ENCODE peak calls at places on chromosome 5, in seven cellular contexts. M is stomach, J is tibial nerve, O is cardiac fibroblast, C is fibroblast of mammary gland, G is AG10803, X is foreskin fibroblast. I is an unnamed sample.

GRCh38 chr5:80143491-80143890 is 108.3 kb downstream of the THBS4 start:
- DNase-seq in M (no peak), J (no peak), O (no peak), C (no peak), G (no peak), X (no peak), I (no peak)

GRCh38 chr5:140260089-140260656 is 42.7 kb downstream of the PFDN1 start:
- DNase-seq in M (no peak), J (no peak), O (no peak), C (no peak), G (no peak), X (no peak), I (no peak)

GRCh38 chr5:161165998-161166660 is 314.1 kb upstream of the ATP10B start:
- DNase-seq in M (no peak), J (no peak), O (no peak), C (no peak), G (no peak), X (no peak), I (no peak)

GRCh38 chr5:110055301-110055700 is 365.6 kb downstream of the MAN2A1 start:
- DNase-seq in M (no peak), J (no peak), O (peak), C (peak), G (peak), X (peak), I (no peak)

GRCh38 chr5:81397169-81397568 is 3.2 kb upstream of the ACOT12 start:
- DNase-seq in M (no peak), J (no peak), O (peak), C (peak), G (peak), X (peak), I (peak)

GRCh38 chr5:111689576-111689975 is 67.4 kb downstream of the NREP start:
- DNase-seq in M (no peak), J (no peak), O (no peak), C (no peak), G (no peak), X (no peak), I (no peak)

GRCh38 chr5:88677943-88678779 is 204.8 kb downstream of the MEF2C start:
- DNase-seq in M (no peak), J (no peak), O (no peak), C (no peak), G (no peak), X (no peak), I (no peak)

GRCh38 chr5:123813251-123813650 is 301.3 kb downstream of the CSNK1G3 start:
- DNase-seq in M (no peak), J (no peak), O (no peak), C (no peak), G (no peak), X (peak), I (no peak)

GRCh38 chr5:96172436-96172835 is 210.8 kb upstream of the ELL2 start:
- DNase-seq in M (no peak), J (no peak), O (peak), C (peak), G (peak), X (peak), I (peak)

GRCh38 chr5:85716344-85717202 is 901.2 kb upstream of the COX7C start:
- DNase-seq in M (no peak), J (no peak), O (no peak), C (no peak), G (no peak), X (no peak), I (no peak)

GRCh38 chr5:172715931-172716682 is 54.9 kb downstream of the DUSP1 start:
- DNase-seq in M (no peak), J (no peak), O (no peak), C (no peak), G (no peak), X (no peak), I (no peak)

GRCh38 chr5:53479656-53480473 is 564 bp upstream of the FST start:
- DNase-seq in M (peak), J (peak), O (peak), C (peak), G (peak), X (peak), I (peak)

GRCh38 chr5:14331377-14331776 is 188.2 kb downstream of the TRIO start:
- DNase-seq in M (no peak), J (no peak), O (no peak), C (peak), G (no peak), X (peak), I (no peak)

GRCh38 chr5:131671994-131672655 is 37.1 kb upstream of the RAPGEF6 start:
- DNase-seq in M (no peak), J (peak), O (peak), C (peak), G (peak), X (peak), I (peak)

DNA sequence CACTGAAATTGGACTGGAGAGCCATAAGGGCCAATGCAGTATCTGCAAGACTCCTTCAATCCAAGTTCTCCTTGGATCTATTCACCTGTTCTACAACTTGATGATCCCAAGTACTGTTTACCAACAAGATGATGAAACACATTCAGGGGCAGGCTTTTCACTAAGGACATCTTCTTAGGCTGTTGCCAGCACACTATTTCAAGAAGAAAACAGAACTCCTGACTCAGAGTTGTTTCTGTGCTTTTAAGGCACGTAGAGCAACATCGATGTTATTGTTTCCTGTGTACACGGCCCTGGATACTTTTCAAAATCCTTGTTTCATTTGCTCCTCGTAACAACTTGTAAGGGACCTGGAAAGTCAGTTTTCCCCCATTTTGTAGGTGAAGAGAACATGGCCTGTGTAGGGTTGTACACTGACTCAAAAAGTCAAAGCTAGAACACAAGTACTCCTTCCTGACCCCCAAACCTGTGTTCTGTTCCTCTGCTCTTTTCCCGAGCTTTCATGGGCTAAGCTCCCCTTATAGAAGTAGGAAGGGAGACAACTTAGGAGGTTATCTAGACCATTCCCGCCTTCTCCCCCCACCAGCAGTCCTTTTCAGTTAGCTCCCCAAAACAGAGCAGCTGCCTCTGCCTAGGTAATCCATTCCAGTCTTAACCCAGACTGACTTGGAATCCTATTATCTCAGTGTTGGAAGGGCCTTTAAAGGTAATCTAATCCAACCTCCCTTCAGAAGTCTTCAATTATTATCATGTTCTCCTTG is 5.2 kb upstream of the MGAT1 start:
- DNase-seq in M (no peak), J (no peak), O (peak), C (peak), G (peak), X (peak), I (no peak)
- H3K4me3 ChIP-seq in M (peak), J (peak), O (no peak), C (no peak), G (peak), X (peak), I (peak)

GRCh38 chr5:60297658-60298057 is 402.3 kb downstream of the DEPDC1B start:
- DNase-seq in M (no peak), J (no peak), O (no peak), C (no peak), G (no peak), X (no peak), I (no peak)

GRCh38 chr5:60293518-60293917 is 400.0 kb upstream of the PDE4D start:
- DNase-seq in M (no peak), J (no peak), O (no peak), C (no peak), G (no peak), X (no peak), I (no peak)

GRCh38 chr5:60299944-60300343 is 400.0 kb downstream of the DEPDC1B start:
- DNase-seq in M (no peak), J (no peak), O (no peak), C (no peak), G (no peak), X (no peak), I (no peak)

GRCh38 chr5:60295423-60295822 is 401.9 kb upstream of the PDE4D start:
- DNase-seq in M (peak), J (no peak), O (peak), C (peak), G (peak), X (peak), I (peak)
- TF ChIP-seq CTCF in M (no peak), J (no peak), O (peak), C (peak), G (peak), X (peak), I (peak)

GRCh38 chr5:36683821-36684434 is 77.5 kb downstream of the SLC1A3 start:
- DNase-seq in M (no peak), J (no peak), O (peak), C (peak), G (peak), X (peak), I (peak)

GRCh38 chr5:36680066-36680465 is 73.7 kb downstream of the SLC1A3 start:
- DNase-seq in M (no peak), J (peak), O (no peak), C (no peak), G (no peak), X (no peak), I (no peak)

GRCh38 chr5:36685631-36686147 is 79.3 kb downstream of the SLC1A3 start:
- DNase-seq in M (no peak), J (no peak), O (peak), C (peak), G (peak), X (peak), I (peak)

GRCh38 chr5:36679609-36680008 is 73.2 kb downstream of the SLC1A3 start:
- DNase-seq in M (no peak), J (no peak), O (no peak), C (no peak), G (no peak), X (no peak), I (no peak)

DNA sequence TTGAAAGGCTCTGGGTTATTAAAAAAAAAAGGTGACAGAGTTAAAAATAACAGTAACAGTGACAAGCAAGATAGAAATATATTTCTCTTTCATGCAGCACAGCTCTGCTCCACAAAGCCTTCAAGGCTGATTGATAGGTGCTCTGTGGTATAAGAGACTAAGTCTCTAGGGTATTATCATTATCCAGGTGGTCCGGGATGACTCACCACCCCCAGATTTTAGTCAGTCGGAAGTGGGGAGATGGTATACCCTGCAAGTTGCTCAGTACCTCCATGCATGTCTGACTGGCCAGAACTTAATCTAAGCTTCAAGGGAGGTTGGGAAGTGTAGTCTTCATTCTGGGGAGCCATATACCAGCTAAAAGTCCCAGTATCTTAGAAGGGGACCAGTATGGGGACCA is 76.1 kb downstream of the SLC1A3 start:
- DNase-seq in M (no peak), J (no peak), O (no peak), C (no peak), G (no peak), X (no peak), I (no peak)
- H3K4me3 ChIP-seq in M (no peak), J (no peak), O (no peak), C (no peak), G (no peak), X (no peak), I (no peak)

DNA sequence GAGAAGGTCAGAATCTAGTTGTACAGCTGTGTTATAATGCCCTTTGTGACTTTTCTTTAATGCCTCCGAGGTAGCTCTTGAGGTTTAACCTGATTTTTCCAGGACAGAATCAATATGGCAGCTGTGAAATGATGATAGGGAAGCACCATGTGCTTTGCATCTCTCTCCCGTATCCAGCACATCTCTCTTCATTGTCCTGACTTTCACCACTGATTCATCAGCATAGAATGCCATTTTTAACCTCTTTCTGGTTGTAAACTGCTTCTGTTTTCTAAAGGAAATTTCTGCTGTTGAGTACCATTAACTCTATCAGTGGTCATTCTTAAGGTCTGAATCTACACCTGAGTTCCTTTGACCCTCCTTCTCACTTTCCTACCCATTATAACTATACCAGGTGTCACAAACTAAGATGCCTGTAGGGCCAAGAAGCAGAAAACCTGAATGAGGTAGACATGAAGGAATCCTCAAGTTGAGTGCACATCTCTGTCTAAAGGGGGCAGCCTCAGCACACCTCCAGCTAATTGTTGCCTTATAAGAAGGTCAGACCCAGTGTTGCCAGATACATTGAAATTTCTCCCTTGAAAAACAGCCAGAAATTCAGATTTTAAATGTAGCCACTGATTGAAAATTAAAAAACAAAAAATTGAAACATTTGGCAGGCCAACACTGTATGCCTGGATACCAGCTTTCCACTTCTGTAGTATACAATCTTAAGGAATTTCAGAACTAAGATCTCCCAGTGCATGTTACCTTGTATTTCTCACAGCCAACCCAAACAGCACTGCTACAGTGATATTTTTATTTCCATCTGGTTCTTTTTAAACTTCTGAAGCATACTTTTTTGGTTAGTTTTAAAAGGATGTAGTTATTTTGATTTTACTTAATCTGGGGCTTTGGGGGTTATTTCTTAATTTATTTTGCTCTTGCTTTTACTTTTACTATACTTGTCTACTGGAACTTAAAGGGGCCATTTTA is 35.8 kb upstream of the TLX3 start:
- DNase-seq in M (no peak), J (no peak), O (peak), C (peak), G (peak), X (peak), I (peak)
- TF ChIP-seq CTCF in M (no peak), J (no peak), O (peak), C (peak), G (peak), X (peak), I (peak)

DNA sequence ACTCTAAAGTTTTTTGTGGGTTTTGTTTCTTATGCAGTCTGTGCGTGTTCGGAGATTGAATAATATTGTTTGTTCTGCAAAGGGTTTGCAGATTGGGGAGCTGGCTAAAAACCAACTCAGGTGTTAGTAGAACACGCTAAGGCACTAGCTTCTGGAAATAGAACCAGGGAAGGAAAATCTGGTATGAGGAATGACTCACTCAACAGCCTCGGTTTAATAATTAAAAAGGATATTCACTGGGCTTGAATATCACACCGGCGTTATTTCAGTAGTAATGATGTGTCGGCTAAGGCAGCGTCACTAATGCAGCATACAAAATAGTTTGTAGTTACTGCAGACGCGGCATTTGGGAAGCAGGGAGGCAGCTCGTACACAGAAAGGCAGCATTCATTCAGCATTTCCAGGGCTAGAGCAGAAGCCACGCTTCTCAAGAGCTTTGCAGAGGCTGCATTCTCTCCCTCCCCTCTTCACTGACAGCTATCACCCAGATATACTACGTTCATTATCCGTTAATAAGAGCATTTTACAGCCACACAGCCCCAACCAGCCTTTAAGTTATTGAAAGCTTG is 1.7 kb downstream of the ADRA1B start:
- DNase-seq in M (peak), J (no peak), O (no peak), C (no peak), G (no peak), X (peak), I (no peak)
- H3K4me3 ChIP-seq in M (no peak), J (peak), O (peak), C (peak), G (peak), X (no peak), I (peak)

DNA sequence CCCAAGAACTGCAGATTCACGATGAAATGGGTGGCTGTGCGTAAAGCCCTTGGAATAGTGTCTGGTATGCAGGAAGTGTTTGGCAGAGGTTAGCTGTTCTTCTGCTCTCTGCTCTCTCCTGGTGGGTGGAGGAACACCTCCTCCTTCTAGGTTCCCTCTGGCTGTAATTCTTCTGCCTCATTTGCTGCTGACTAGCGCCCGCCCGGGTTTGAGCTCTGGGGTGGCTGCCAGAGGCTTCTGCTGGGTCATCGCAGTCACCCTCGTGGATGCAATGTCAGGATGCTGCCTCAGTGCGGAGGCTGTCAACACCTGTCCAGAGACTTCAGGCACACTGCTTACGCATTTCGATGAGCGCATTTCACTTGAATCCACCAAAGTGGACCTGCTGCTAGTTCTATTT is 11.7 kb downstream of the DOCK2 start:
- DNase-seq in M (no peak), J (no peak), O (peak), C (peak), G (peak), X (peak), I (peak)
- TF ChIP-seq CTCF in M (no peak), J (no peak), O (no peak), C (no peak), G (no peak), X (no peak), I (no peak)

GRCh38 chr5:83720805-83721431 is at the start of gene HAPLN1:
- DNase-seq in M (no peak), J (no peak), O (no peak), C (no peak), G (peak), X (peak), I (no peak)
- H3K4me3 ChIP-seq in M (peak), J (peak), O (peak), C (peak), G (peak), X (peak), I (peak)

DNA sequence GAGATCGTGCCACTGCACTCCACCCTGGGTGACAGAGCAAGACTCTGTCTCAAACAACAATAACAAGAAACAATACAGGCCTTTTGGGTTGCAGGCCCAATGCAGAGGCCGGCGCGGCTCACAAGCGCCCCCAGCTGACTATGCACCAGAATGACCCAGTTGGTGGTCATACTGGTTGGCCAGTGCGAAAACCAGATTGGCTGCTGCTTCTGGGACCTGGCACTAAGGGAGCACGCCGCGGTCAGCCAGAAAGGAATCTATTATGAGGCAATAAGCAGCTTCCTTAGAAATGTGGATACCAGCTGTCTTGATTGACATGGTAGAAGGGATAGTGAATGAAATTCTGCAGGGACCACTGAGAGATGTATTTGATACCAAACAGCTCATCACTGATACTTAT is 35.0 kb downstream of the RANBP17 start:
- DNase-seq in M (peak), J (no peak), O (peak), C (peak), G (peak), X (peak), I (peak)
- TF ChIP-seq CTCF in M (no peak), J (no peak), O (peak), C (peak), G (peak), X (peak), I (peak)

GRCh38 chr5:136710834-136711233 is 345.5 kb upstream of the TRPC7 start:
- DNase-seq in M (no peak), J (no peak), O (no peak), C (no peak), G (no peak), X (no peak), I (no peak)
- H3K4me3 ChIP-seq in M (no peak), J (no peak), O (no peak), C (no peak), G (no peak), X (no peak), I (no peak)

GRCh38 chr5:89981871-89982773 is 427.4 kb downstream of the CETN3 start:
- DNase-seq in M (no peak), J (no peak), O (no peak), C (peak), G (peak), X (peak), I (no peak)
- TF ChIP-seq CTCF in M (no peak), J (no peak), O (no peak), C (no peak), G (no peak), X (no peak), I (no peak)

I was measured in fibroblast of pulmonary artery.